ENCODE peak calls at places on chromosomes 6 and 20, in four cellular contexts. One of them, this sample, is unnamed.

GRCh38 chr6:126661646-126662045 is 321.7 kb downstream of the CENPW start:
- DNase-seq in pancreas: no peak
- DNase-seq in OCI-LY7: no peak
- DNase-seq in GM10248: no peak
- DNase-seq in this sample: no peak

GRCh38 chr6:32973144-32973854 is 4.9 kb downstream of the BRD2 start:
- DNase-seq in pancreas: peak; percentile 64
- DNase-seq in OCI-LY7: peak; percentile 62
- DNase-seq in GM10248: no peak
- DNase-seq in this sample: peak; percentile 40

GRCh38 chr20:16580127-16580526 is 6.9 kb upstream of the KIF16B start:
- DNase-seq in pancreas: no peak
- DNase-seq in OCI-LY7: no peak
- DNase-seq in GM10248: no peak
- DNase-seq in this sample: no peak

GRCh38 chr6:30626484-30627366 is at the start of gene ATAT1:
- DNase-seq in pancreas: peak; percentile 88
- DNase-seq in OCI-LY7: peak; percentile 87
- DNase-seq in GM10248: peak; percentile 91
- DNase-seq in this sample: peak; percentile 88

GRCh38 chr6:107670792-107671199 is 153.3 kb downstream of the SCML4 start:
- DNase-seq in pancreas: no peak
- DNase-seq in OCI-LY7: peak; percentile 72
- DNase-seq in GM10248: peak; percentile 46
- DNase-seq in this sample: no peak

GRCh38 chr6:111761783-111762312 is 111.4 kb downstream of the FYN start:
- DNase-seq in pancreas: no peak
- DNase-seq in OCI-LY7: peak; percentile 86
- DNase-seq in GM10248: peak; percentile 39
- DNase-seq in this sample: no peak

GRCh38 chr6:81865712-81866111 is 113.2 kb upstream of the TENT5A start:
- DNase-seq in pancreas: no peak
- DNase-seq in OCI-LY7: no peak
- DNase-seq in GM10248: no peak
- DNase-seq in this sample: no peak

GRCh38 chr6:89298680-89299450 is 16.2 kb downstream of the GABRR2 start:
- DNase-seq in pancreas: no peak
- DNase-seq in OCI-LY7: no peak
- DNase-seq in GM10248: peak; percentile 43
- DNase-seq in this sample: peak; percentile 46

GRCh38 chr20:25053207-25054132 is 4.5 kb downstream of the ACSS1 start:
- DNase-seq in pancreas: peak; percentile 44
- DNase-seq in OCI-LY7: no peak
- DNase-seq in GM10248: no peak
- DNase-seq in this sample: no peak

GRCh38 chr6:132931937-132932336 is 117.6 kb downstream of the RPS12 start:
- DNase-seq in pancreas: no peak
- DNase-seq in OCI-LY7: no peak
- DNase-seq in GM10248: no peak
- DNase-seq in this sample: no peak

GRCh38 chr6:165644586-165645266 is 18.3 kb downstream of the PDE10A start:
- DNase-seq in pancreas: no peak
- DNase-seq in OCI-LY7: no peak
- DNase-seq in GM10248: no peak
- DNase-seq in this sample: no peak

GRCh38 chr6:89267918-89268317 is 47.2 kb downstream of the GABRR2 start:
- DNase-seq in pancreas: no peak
- DNase-seq in OCI-LY7: no peak
- DNase-seq in GM10248: no peak
- DNase-seq in this sample: no peak

GRCh38 chr6:47780510-47781356 is 1.1 kb upstream of the OPN5 start:
- DNase-seq in pancreas: no peak
- DNase-seq in OCI-LY7: peak; percentile 67
- DNase-seq in GM10248: peak; percentile 44
- DNase-seq in this sample: peak; percentile 38

GRCh38 chr6:19303381-19303780 is 533.8 kb upstream of the ID4 start:
- DNase-seq in pancreas: no peak
- DNase-seq in OCI-LY7: no peak
- DNase-seq in GM10248: no peak
- DNase-seq in this sample: no peak

GRCh38 chr20:57250607-57251343 is 15.7 kb downstream of the BMP7 start:
- DNase-seq in pancreas: no peak
- DNase-seq in OCI-LY7: peak; percentile 71
- DNase-seq in GM10248: no peak
- DNase-seq in this sample: no peak

GRCh38 chr6:158125271-158125670 is 42.8 kb downstream of the SERAC1 start:
- DNase-seq in pancreas: no peak
- DNase-seq in OCI-LY7: no peak
- DNase-seq in GM10248: no peak
- DNase-seq in this sample: no peak

GRCh38 chr20:59752101-59752586 is 147.8 kb downstream of the PHACTR3 start:
- DNase-seq in pancreas: no peak
- DNase-seq in OCI-LY7: peak; percentile 26
- DNase-seq in GM10248: peak; percentile 77
- DNase-seq in this sample: peak; percentile 77

GRCh38 chr20:35704514-35705261 is 5.5 kb downstream of the ROMO1 start:
- DNase-seq in pancreas: no peak
- DNase-seq in OCI-LY7: no peak
- DNase-seq in GM10248: no peak
- DNase-seq in this sample: no peak

GRCh38 chr20:50101900-50102299 is 11.1 kb downstream of the UBE2V1 start:
- DNase-seq in pancreas: no peak
- DNase-seq in OCI-LY7: no peak
- DNase-seq in GM10248: no peak
- DNase-seq in this sample: no peak

GRCh38 chr6:108651781-108652227 is 91.1 kb downstream of the FOXO3 start:
- DNase-seq in pancreas: no peak
- DNase-seq in OCI-LY7: no peak
- DNase-seq in GM10248: no peak
- DNase-seq in this sample: no peak

GRCh38 chr6:87645080-87645479 is 55.1 kb downstream of the ORC3 start:
- DNase-seq in pancreas: no peak
- DNase-seq in OCI-LY7: no peak
- DNase-seq in GM10248: no peak
- DNase-seq in this sample: no peak

GRCh38 chr20:21396921-21397340 is 395 bp downstream of the NKX2-4 start:
- DNase-seq in pancreas: peak; percentile 61
- DNase-seq in OCI-LY7: no peak
- DNase-seq in GM10248: peak; percentile 23
- DNase-seq in this sample: peak; percentile 40

GRCh38 chr20:37864275-37864674 is 38.7 kb upstream of the VSTM2L start:
- DNase-seq in pancreas: no peak
- DNase-seq in OCI-LY7: no peak
- DNase-seq in GM10248: no peak
- DNase-seq in this sample: no peak

GRCh38 chr6:111573892-111574800 is 31.5 kb downstream of the TRAF3IP2 start:
- DNase-seq in pancreas: no peak
- DNase-seq in OCI-LY7: no peak
- DNase-seq in GM10248: no peak
- DNase-seq in this sample: no peak

GRCh38 chr6:94254689-94255088 is 835.3 kb upstream of the EPHA7 start:
- DNase-seq in pancreas: no peak
- DNase-seq in OCI-LY7: no peak
- DNase-seq in GM10248: no peak
- DNase-seq in this sample: no peak

GRCh38 chr20:41045680-41046079 is 17.1 kb downstream of the TOP1 start:
- DNase-seq in pancreas: no peak
- DNase-seq in OCI-LY7: peak; percentile 28
- DNase-seq in GM10248: no peak
- DNase-seq in this sample: no peak

GRCh38 chr20:38665094-38665493 is 59.2 kb upstream of the SLC32A1 start:
- DNase-seq in pancreas: no peak
- DNase-seq in OCI-LY7: no peak
- DNase-seq in GM10248: no peak
- DNase-seq in this sample: no peak

GRCh38 chr6:43199912-43200311 is 17.9 kb downstream of the CUL9 start:
- DNase-seq in pancreas: no peak
- DNase-seq in OCI-LY7: no peak
- DNase-seq in GM10248: no peak
- DNase-seq in this sample: no peak

GRCh38 chr6:48733581-48733980 is 622.6 kb upstream of the PTCHD4 start:
- DNase-seq in pancreas: no peak
- DNase-seq in OCI-LY7: no peak
- DNase-seq in GM10248: no peak
- DNase-seq in this sample: no peak

GRCh38 chr6:151721141-151721540 is 86.3 kb upstream of the ESR1 start:
- DNase-seq in pancreas: no peak
- DNase-seq in OCI-LY7: no peak
- DNase-seq in GM10248: no peak
- DNase-seq in this sample: no peak

GRCh38 chr6:63663147-63663877 is 27.7 kb downstream of the PHF3 start:
- DNase-seq in pancreas: no peak
- DNase-seq in OCI-LY7: no peak
- DNase-seq in GM10248: no peak
- DNase-seq in this sample: no peak

GRCh38 chr20:23668477-23668951 is 20.3 kb downstream of the CST4 start:
- DNase-seq in pancreas: no peak
- DNase-seq in OCI-LY7: peak; percentile 53
- DNase-seq in GM10248: peak; percentile 67
- DNase-seq in this sample: peak; percentile 66

GRCh38 chr6:153108320-153108719 is 22.8 kb downstream of the RGS17 start:
- DNase-seq in pancreas: no peak
- DNase-seq in OCI-LY7: no peak
- DNase-seq in GM10248: no peak
- DNase-seq in this sample: no peak
- TF ChIP-seq CTCF in pancreas: no peak
- TF ChIP-seq CTCF in OCI-LY7: no peak
- TF ChIP-seq CTCF in GM10248: no peak
- TF ChIP-seq CTCF in this sample: peak; percentile 15

GRCh38 chr20:47370214-47370613 is 13.7 kb upstream of the ZMYND8 start:
- DNase-seq in pancreas: no peak
- DNase-seq in OCI-LY7: no peak
- DNase-seq in GM10248: no peak
- DNase-seq in this sample: no peak

GRCh38 chr20:47373206-47373722 is 16.8 kb upstream of the ZMYND8 start:
- DNase-seq in pancreas: no peak
- DNase-seq in OCI-LY7: no peak
- DNase-seq in GM10248: no peak
- DNase-seq in this sample: no peak

GRCh38 chr20:47365023-47365764 is 8.7 kb upstream of the ZMYND8 start:
- DNase-seq in pancreas: no peak
- DNase-seq in OCI-LY7: no peak
- DNase-seq in GM10248: no peak
- DNase-seq in this sample: no peak

GRCh38 chr20:47370850-47371782 is 14.6 kb upstream of the ZMYND8 start:
- DNase-seq in pancreas: no peak
- DNase-seq in OCI-LY7: no peak
- DNase-seq in GM10248: no peak
- DNase-seq in this sample: no peak

DNA sequence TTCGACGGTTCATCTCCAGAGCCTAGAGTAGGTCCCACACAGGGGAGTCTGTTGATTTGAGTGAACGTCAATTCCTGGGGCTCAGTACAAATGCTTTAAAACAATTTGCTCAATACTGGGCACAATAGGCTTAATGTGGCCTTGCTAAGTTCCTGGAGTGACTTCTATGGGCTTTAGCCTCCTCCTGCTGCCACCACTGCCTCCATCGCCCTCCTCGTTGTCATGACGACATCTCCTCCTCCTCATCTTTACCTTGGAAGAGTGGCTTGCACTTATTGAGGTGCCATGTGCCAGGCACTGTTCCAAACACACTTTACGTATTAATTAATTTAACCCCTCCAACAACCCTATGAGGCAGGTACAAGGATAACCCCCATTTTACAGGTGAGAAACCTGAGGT is 11.8 kb upstream of the ZMYND8 start:
- DNase-seq in pancreas: no peak
- DNase-seq in OCI-LY7: no peak
- DNase-seq in GM10248: no peak
- DNase-seq in this sample: no peak
- TF ChIP-seq CTCF in pancreas: no peak
- TF ChIP-seq CTCF in OCI-LY7: no peak
- TF ChIP-seq CTCF in GM10248: no peak
- TF ChIP-seq CTCF in this sample: no peak

GRCh38 chr6:55886185-55886836 is 10.9 kb upstream of the BMP5 start:
- DNase-seq in pancreas: no peak
- DNase-seq in OCI-LY7: no peak
- DNase-seq in GM10248: no peak
- DNase-seq in this sample: no peak
- TF ChIP-seq CTCF in pancreas: no peak
- TF ChIP-seq CTCF in OCI-LY7: peak; percentile 66
- TF ChIP-seq CTCF in GM10248: peak; percentile 12
- TF ChIP-seq CTCF in this sample: peak; percentile 30

DNA sequence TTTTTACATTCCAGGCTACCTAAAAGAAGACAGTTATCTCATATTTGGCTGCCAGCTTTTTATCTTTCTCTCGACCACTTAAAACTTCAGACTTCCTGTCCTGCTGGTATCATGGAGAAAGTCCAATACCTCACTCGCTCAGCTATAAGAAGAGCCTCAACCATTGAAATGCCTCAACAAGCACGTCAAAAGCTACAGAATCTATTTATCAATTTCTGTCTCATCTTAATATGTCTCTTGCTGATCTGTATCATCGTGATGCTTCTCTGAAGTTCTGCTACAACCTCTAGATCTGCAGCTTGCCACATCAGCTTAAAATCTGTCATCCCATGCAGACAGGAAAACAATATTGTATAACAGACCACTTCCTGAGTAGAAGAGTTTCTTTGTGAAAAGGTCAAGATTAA is 10.7 kb downstream of the PLN start:
- DNase-seq in pancreas: no peak
- DNase-seq in OCI-LY7: no peak
- DNase-seq in GM10248: no peak
- DNase-seq in this sample: no peak
- TF ChIP-seq CTCF in pancreas: no peak
- TF ChIP-seq CTCF in OCI-LY7: no peak
- TF ChIP-seq CTCF in GM10248: no peak
- TF ChIP-seq CTCF in this sample: no peak

DNA sequence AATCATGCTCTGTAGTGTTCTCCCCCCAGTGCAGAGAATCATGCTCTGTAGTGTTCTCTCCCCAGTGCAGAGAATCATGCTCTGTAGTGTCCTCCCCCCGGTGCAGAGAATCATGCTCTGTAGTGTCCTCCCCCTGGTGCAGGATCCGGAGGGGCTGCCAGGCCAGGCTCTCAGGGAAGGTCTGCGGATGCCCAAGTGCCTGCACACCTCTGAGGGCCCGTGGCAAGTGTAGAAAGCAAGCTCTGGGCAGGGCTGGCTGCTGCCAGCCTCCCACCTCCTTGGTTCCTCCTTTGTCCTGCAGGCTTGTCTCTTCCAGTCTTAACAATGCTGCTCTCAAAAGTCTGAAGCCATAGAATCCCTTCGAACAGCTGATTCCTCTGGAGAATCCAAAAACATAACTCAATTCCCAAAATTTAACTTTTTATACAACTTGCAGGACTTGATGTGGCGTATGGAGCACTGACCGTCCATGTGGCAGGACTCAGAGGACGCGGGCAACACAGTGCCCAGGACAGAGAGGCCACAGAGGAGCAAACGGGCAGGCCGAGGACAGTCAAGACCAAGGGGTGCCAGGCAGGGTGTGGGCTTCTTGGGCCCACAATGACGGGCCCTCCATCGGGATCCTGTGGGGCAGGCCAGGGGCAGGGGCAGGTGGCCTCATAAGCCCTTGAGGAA is 44.6 kb upstream of the BHLHE23 start:
- DNase-seq in pancreas: peak; percentile 44
- DNase-seq in OCI-LY7: no peak
- DNase-seq in GM10248: no peak
- DNase-seq in this sample: no peak
- TF ChIP-seq CTCF in pancreas: no peak
- TF ChIP-seq CTCF in OCI-LY7: no peak
- TF ChIP-seq CTCF in GM10248: no peak
- TF ChIP-seq CTCF in this sample: no peak

This sample was measured in GM13977.